ENCODE peak calls at places on chromosomes 4 and X, in six cellular contexts. X is RWPE1, H is colonic mucosa, G is neural crest cell, D is cardiac fibroblast, T is right lobe of liver. B is an unnamed sample.

GRCh38 chr4:43843501-43843900 is 605.1 kb downstream of the KCTD8 start:
- DNase-seq in X (no peak), H (no peak), G (no peak), D (no peak), T (no peak), B (no peak)

GRCh38 chrX:14941301-14941700 is 68.1 kb downstream of the MOSPD2 start:
- DNase-seq in X (no peak), H (no peak), G (no peak), D (no peak), T (no peak), B (no peak)

GRCh38 chr4:80184791-80185756 is 12.2 kb upstream of the PRDM8 start:
- DNase-seq in X (no peak), H (no peak), G (no peak), D (no peak), T (no peak), B (no peak)

GRCh38 chr4:55180980-55181379 is 55.6 kb upstream of the KDR start:
- DNase-seq in X (no peak), H (no peak), G (no peak), D (peak; percentile 26), T (no peak), B (no peak)

GRCh38 chrX:15358533-15358932 is 23.2 kb upstream of the PIGA start:
- DNase-seq in X (no peak), H (no peak), G (no peak), D (no peak), T (no peak), B (no peak)

GRCh38 chr4:56465599-56466295 is 1.7 kb upstream of the SRP72 start:
- DNase-seq in X (no peak), H (no peak), G (no peak), D (no peak), T (no peak), B (peak; percentile 0)

GRCh38 chrX:9341305-9342201 is 123.3 kb upstream of the TBL1X start:
- DNase-seq in X (no peak), H (peak; percentile 72), G (no peak), D (peak; percentile 54), T (peak; percentile 59), B (no peak)

GRCh38 chr4:113637823-113638691 is 123.5 kb downstream of the CAMK2D start:
- DNase-seq in X (no peak), H (no peak), G (no peak), D (no peak), T (no peak), B (no peak)

GRCh38 chr4:176354884-176355283 is 35.1 kb downstream of the SPCS3 start:
- DNase-seq in X (no peak), H (no peak), G (no peak), D (no peak), T (no peak), B (no peak)

GRCh38 chrX:72470593-72471310 is 101.9 kb downstream of the HDAC8 start:
- DNase-seq in X (no peak), H (no peak), G (no peak), D (no peak), T (no peak), B (no peak)

DNA sequence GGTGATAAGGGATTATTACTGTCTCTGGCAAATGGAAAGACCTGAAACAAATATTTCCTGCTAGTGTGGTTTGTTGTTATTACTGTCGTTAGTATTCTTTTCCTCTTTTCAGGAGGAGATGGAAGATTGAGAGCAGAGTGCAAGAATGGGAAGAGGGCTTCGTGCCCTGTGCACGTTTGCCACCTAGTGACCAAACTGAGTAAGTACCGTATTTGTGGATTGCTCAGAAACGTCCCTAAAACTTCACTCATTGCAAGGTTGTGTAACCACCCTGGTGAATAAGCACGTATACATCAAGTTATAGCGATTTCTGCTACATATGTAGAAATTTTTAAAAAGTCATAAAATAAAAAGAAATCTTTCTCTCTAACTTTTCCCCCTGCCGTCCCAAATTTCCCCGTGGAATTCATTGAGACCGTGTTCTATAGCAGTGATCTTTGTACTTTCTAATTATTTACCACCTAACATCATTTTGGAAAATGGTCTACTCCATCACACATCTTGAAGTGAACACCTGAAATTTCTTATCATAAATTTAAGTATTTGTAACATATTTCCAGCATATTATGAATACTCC is 24.3 kb downstream of the LINC00632 start:
- DNase-seq in X (peak; percentile 20), H (no peak), G (peak; percentile 14), D (peak; percentile 66), T (no peak), B (peak; percentile 2)
- TF ChIP-seq CTCF in X (peak; percentile 62), H (peak; percentile 56), G (peak; percentile 92), D (peak; percentile 69), T (peak; percentile 76), B (peak; percentile 41)

DNA sequence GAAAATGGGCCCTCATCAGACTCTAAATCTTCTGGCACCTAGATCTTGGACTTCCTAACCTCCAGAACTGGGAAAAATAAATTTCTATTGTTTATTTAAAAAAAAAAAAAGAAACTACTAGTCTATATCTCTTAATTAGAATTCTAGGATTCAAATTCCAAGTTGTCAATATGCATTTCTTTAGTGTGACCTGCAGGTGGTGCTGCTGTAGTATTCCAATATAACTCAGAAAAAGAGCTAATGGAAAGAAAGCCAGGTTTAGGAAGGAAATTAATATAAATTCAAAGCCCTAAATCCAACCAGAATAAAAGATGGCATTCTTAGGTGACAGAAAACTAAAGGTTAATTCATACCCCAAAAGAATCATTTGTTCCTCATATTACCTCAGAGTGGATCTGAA is 80.0 kb upstream of the NALF2 start:
- DNase-seq in X (no peak), H (no peak), G (no peak), D (peak; percentile 25), T (no peak), B (peak; percentile 1)
- TF ChIP-seq CTCF in X (peak; percentile 17), H (no peak), G (peak; percentile 54), D (peak; percentile 24), T (peak; percentile 41), B (no peak)

GRCh38 chrX:123753656-123754350 is 21.0 kb upstream of the THOC2 start:
- DNase-seq in X (no peak), H (no peak), G (no peak), D (no peak), T (no peak), B (no peak)

GRCh38 chrX:123755107-123755506 is 22.3 kb upstream of the THOC2 start:
- DNase-seq in X (no peak), H (no peak), G (no peak), D (no peak), T (no peak), B (no peak)

GRCh38 chrX:123756320-123756719 is 23.5 kb upstream of the THOC2 start:
- DNase-seq in X (no peak), H (no peak), G (no peak), D (peak; percentile 65), T (no peak), B (no peak)
- TF ChIP-seq CTCF in X (no peak), H (no peak), G (no peak), D (no peak), T (no peak), B (no peak)

DNA sequence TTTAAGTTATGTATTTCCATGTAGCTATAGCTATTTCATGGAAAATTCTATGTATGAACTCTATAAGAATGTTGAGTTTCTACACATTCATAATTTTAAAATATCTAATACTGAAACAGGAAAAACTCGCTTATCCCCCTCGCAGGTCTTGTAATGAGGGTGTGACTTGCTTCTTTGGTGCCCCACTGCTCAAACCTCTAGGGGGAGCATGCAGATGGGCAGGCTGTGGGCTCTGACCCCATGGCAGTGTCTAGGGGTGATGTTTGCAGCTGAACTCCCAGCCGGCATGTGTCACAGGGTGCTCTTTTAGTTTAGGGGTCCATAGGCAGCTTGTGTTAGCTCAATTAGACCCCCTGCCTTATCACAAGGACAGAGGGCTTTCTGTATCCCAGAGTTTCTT is 1825.7 kb upstream of the ADGRL3 start:
- DNase-seq in X (no peak), H (no peak), G (no peak), D (no peak), T (no peak), B (no peak)
- TF ChIP-seq CTCF in X (no peak), H (no peak), G (peak; percentile 24), D (no peak), T (no peak), B (no peak)

GRCh38 chrX:145190801-145191389 is 56.4 kb upstream of the SPANXN1 start:
- DNase-seq in X (peak; percentile 1), H (no peak), G (no peak), D (peak; percentile 11), T (no peak), B (no peak)
- TF ChIP-seq CTCF in X (peak; percentile 32), H (peak; percentile 16), G (peak; percentile 65), D (peak; percentile 24), T (peak; percentile 38), B (no peak)

DNA sequence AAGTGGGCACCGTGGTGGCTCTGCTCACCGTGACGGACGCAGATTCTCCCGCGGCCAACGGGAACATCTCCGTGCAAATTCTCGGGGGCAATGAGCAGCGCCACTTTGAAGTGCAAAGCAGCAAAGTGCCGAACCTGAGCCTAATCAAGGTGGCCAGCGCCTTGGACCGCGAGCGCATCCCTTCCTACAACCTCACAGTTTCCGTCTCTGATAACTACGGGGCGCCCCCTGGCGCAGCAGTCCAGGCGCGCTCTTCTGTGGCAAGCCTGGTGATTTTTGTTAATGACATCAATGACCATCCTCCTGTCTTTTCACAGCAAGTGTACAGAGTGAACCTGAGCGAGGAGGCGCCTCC is 2.7 kb downstream of the FAT4 start:
- DNase-seq in X (no peak), H (peak; percentile 22), G (peak; percentile 48), D (peak; percentile 57), T (peak; percentile 44), B (no peak)
- TF ChIP-seq CTCF in X (peak; percentile 21), H (no peak), G (peak; percentile 67), D (peak; percentile 67), T (no peak), B (no peak)

GRCh38 chrX:78119521-78120227 is 15.6 kb downstream of the PGK1 start:
- DNase-seq in X (no peak), H (no peak), G (no peak), D (no peak), T (no peak), B (no peak)
- TF ChIP-seq CTCF in X (no peak), H (peak; percentile 17), G (peak; percentile 52), D (peak; percentile 18), T (peak; percentile 37), B (no peak)

GRCh38 chr4:153576443-153576774 is 107.7 kb upstream of the TLR2 start:
- DNase-seq in X (no peak), H (no peak), G (no peak), D (no peak), T (no peak), B (no peak)
- TF ChIP-seq CTCF in X (no peak), H (peak; percentile 8), G (no peak), D (no peak), T (no peak), B (no peak)

DNA sequence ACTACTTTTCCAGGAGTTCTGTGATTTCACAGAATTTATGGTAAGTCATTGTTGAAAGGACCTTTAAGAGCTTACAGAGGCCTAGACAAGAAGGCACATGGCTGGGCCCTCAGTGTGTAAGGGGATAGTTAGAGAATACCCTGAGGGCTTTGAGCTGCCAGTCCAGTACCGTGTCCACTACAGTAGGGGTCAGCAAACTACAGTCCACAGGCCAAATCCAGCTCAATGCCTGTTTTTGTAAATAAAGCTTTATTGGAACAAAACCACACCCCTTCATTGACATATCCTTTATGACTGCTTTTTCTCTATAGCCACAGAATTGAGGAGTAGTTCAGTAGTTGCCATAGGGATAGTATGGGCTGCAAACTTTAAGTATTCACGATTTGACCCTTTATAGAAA is 176.2 kb downstream of the MID1 start:
- DNase-seq in X (no peak), H (no peak), G (no peak), D (peak; percentile 5), T (no peak), B (no peak)
- TF ChIP-seq CTCF in X (no peak), H (no peak), G (no peak), D (peak; percentile 18), T (no peak), B (no peak)